ENCODE peak calls at places on chromosomes 11 and 22, in seven cellular contexts. Y is left ventricle myocardium inferior, P is Peyer's patch, B is heart right ventricle, H is spleen, K is psoas muscle, E is K562. Z is an unnamed sample.

GRCh38 chr22:22431271-22432220 is 77.0 kb downstream of the ZNF280B start:
- DNase-seq in Y (peak; percentile 30), P (peak; percentile 92), B (peak; percentile 59), H (peak; percentile 87), K (peak; percentile 26), E (peak; percentile 99), Z (peak; percentile 46)

GRCh38 chr11:130070829-130071205 is 1.1 kb downstream of the APLP2 start:
- DNase-seq in Y (no peak), P (peak; percentile 51), B (no peak), H (peak; percentile 86), K (no peak), E (no peak), Z (no peak)

GRCh38 chr22:47659467-47660302 is 897.2 kb downstream of the TBC1D22A start:
- DNase-seq in Y (no peak), P (no peak), B (no peak), H (no peak), K (no peak), E (no peak), Z (no peak)

GRCh38 chr22:32802291-32802826 is 854 bp downstream of the TIMP3 start:
- DNase-seq in Y (no peak), P (no peak), B (no peak), H (no peak), K (no peak), E (no peak), Z (no peak)

GRCh38 chr22:28441720-28442263 is 237.8 kb downstream of the TTC28 start:
- DNase-seq in Y (no peak), P (no peak), B (no peak), H (no peak), K (no peak), E (no peak), Z (no peak)

GRCh38 chr11:107581147-107581546 is 9.8 kb upstream of the ELMOD1 start:
- DNase-seq in Y (no peak), P (no peak), B (no peak), H (no peak), K (no peak), E (no peak), Z (no peak)

GRCh38 chr22:27480487-27480886 is 321.1 kb downstream of the MN1 start:
- DNase-seq in Y (no peak), P (no peak), B (no peak), H (no peak), K (no peak), E (no peak), Z (no peak)

GRCh38 chr11:36012979-36013378 is 69.1 kb downstream of the LDLRAD3 start:
- DNase-seq in Y (no peak), P (no peak), B (no peak), H (no peak), K (no peak), E (no peak), Z (no peak)

GRCh38 chr22:25352294-25352680 is 132.8 kb downstream of the CRYBB2 start:
- DNase-seq in Y (no peak), P (no peak), B (no peak), H (no peak), K (no peak), E (no peak), Z (no peak)
- H3K27me3 ChIP-seq in Y (no peaks in the 10 kb centered on the region), P (no peaks in the 10 kb centered on the region), B (no peaks in the 10 kb centered on the region), H (no peaks in the 10 kb centered on the region), K (no peaks in the 10 kb centered on the region), E (no peaks in the 10 kb centered on the region), Z (no peaks in the 10 kb centered on the region)

GRCh38 chr11:70930215-70930614 is 322.2 kb downstream of the SHANK2 start:
- DNase-seq in Y (no peak), P (no peak), B (no peak), H (no peak), K (no peak), E (no peak), Z (no peak)
- TF ChIP-seq CTCF in Y (no peak), P (no peak), B (no peak), H (no peak), K (no peak), E (no peak), Z (no peak)

DNA sequence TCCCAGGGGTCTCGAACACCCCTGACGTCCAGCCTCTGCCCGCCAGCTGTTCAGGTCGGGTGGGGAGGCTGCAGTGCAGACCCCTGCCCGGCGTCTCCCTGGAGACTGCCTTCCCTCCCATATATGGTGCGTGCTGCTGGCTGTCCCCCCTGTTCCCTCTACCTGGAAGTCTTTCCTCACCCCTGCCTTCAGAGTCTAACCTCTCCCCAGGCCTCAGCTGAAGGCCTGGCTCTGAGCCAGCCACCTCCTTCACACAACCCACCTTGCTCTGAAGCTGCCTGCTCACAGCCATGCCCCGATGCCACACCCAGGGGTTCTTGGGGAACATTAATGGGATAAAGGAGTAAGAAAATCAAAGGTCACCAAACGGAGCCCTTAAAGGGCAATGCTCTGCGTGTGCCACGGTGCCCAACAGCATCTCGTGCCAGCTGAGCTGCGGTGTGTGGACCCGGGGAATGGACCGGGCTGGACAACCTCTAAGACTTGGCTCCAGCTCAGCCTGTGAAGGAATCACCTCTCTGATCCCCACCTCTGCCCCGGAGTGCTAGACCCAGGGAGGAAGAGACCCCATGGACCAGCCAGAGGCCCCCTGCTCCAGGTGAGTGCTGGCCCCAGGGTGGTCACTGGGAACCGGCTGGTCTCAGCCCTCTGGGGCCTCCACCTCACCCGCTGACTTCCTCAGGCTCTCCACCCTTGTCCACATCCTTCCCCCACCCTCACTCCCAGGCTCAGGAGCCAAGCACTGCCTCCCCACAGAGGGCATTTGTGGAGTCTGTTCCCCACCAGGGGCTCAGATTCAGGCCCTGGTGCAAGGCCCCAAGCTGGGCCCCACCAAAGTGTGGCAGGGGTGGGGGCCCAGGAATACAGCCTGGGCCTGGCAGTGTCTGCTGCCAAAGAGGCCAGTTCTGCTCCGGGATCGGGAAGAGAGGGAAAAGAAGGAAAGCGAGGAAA is at the start of gene NLRP6:
- DNase-seq in Y (no peak), P (peak; percentile 87), B (peak; percentile 2), H (peak; percentile 75), K (no peak), E (no peak), Z (no peak)
- H3K27me3 ChIP-seq in Y (peaks cover 71% of the 10 kb centered on the region), P (peaks cover 12% of the 10 kb centered on the region), B (peaks cover 69% of the 10 kb centered on the region), H (peaks cover 45% of the 10 kb centered on the region), K (no peaks in the 10 kb centered on the region), E (no peaks in the 10 kb centered on the region), Z (peaks cover 10% of the 10 kb centered on the region)

DNA sequence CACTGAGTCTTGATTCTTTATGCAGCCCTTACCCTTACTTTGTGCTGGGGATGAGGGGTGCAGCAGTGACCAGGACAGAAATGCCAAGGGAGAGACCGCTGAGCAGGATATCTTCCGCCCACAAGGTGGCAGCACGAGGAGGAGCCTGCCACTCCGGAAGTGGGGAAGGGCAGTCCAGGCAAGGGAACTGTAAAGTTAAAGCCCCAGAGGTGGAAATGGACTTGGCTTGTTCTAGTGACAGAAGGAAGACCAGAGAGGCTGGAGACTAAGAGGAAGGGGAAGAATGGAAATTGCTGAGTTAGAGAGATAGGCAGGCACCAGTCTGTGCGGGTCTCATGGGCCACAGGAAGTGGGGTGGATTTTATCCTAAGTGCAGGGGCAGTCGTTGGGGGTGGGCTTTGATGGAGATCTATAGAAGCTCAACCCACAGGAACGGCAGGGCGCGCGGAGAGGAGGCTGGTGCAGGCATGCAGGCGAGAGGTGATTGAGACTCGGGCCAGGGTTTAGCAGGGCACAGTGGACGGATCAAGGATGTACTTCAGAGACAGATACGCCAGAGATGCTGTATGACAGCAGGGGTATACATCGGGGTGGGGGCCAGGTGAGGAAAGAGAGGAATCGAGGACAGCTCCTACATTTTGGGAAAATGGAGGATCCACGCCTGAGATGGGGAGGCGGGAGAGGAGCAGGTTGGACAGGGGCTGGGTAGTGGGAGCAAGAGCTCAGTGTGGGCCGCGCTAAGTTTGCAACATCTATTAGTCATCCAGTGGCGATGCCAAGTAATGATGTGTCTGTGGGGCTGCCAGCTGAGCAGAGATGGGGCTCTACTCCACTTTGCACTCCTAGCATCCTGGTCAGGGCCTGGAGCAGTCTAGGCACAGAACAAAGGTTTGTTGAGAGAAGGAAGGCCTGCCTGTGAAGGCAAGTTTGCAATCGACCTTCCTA is 3.3 kb upstream of the GRK2 start:
- DNase-seq in Y (peak; percentile 83), P (peak; percentile 93), B (peak; percentile 87), H (peak; percentile 93), K (peak; percentile 81), E (peak; percentile 80), Z (peak; percentile 64)
- TF ChIP-seq CTCF in Y (peak; percentile 88), P (peak; percentile 91), B (peak; percentile 86), H (peak; percentile 94), K (peak; percentile 79), E (peak; percentile 86), Z (peak; percentile 84)

GRCh38 chr11:9380773-9381172 is 3.7 kb upstream of the IPO7 start:
- DNase-seq in Y (peak; percentile 39), P (no peak), B (peak; percentile 40), H (no peak), K (no peak), E (no peak), Z (no peak)
- H3K27me3 ChIP-seq in Y (no peaks in the 10 kb centered on the region), P (no peaks in the 10 kb centered on the region), B (no peaks in the 10 kb centered on the region), H (no peaks in the 10 kb centered on the region), K (no peaks in the 10 kb centered on the region), E (no peaks in the 10 kb centered on the region), Z (no peaks in the 10 kb centered on the region)

GRCh38 chr22:23984430-23984829 is 4.5 kb downstream of the GSTT2 start:
- DNase-seq in Y (no peak), P (no peak), B (no peak), H (no peak), K (no peak), E (no peak), Z (peak; percentile 69)
- TF ChIP-seq CTCF in Y (peak; percentile 71), P (no peak), B (peak; percentile 82), H (no peak), K (peak; percentile 80), E (no peak), Z (peak; percentile 50)

GRCh38 chr11:67628710-67629385 is 889 bp downstream of the NUDT8 start:
- DNase-seq in Y (no peak), P (no peak), B (no peak), H (no peak), K (no peak), E (no peak), Z (no peak)

GRCh38 chr11:67627788-67628624 is 1.7 kb downstream of the NUDT8 start:
- DNase-seq in Y (no peak), P (peak; percentile 44), B (no peak), H (peak; percentile 76), K (no peak), E (no peak), Z (no peak)

GRCh38 chr11:67629386-67630229 is at the start of gene NUDT8:
- DNase-seq in Y (peak; percentile 84), P (peak; percentile 96), B (peak; percentile 71), H (peak; percentile 98), K (peak; percentile 85), E (peak; percentile 75), Z (peak; percentile 88)

GRCh38 chr11:67627394-67627787 is 2.3 kb downstream of the NUDT8 start:
- DNase-seq in Y (no peak), P (peak; percentile 44), B (no peak), H (peak; percentile 70), K (no peak), E (no peak), Z (no peak)

GRCh38 chr11:67626970-67627369 is 2.8 kb downstream of the NUDT8 start:
- DNase-seq in Y (no peak), P (peak; percentile 40), B (no peak), H (peak; percentile 69), K (no peak), E (no peak), Z (no peak)
- H3K27me3 ChIP-seq in Y (no peaks in the 10 kb centered on the region), P (no peaks in the 10 kb centered on the region), B (no peaks in the 10 kb centered on the region), H (no peaks in the 10 kb centered on the region), K (no peaks in the 10 kb centered on the region), E (no peaks in the 10 kb centered on the region), Z (no peaks in the 10 kb centered on the region)